ENCODE peak calls at places on chromosome X, in four cellular contexts. S, W, U and Z are unnamed samples.

GRCh38 chrX:43589735-43590515 is 66.2 kb upstream of the MAOA start:
- DNase-seq in S (peak), W (peak), U (no peak), Z (no peak)

GRCh38 chrX:25721564-25721963 is 416.6 kb upstream of the MAGEB18 start:
- DNase-seq in S (no peak), W (peak), U (no peak), Z (no peak)

GRCh38 chrX:37998586-37999267 is 7.6 kb upstream of the SYTL5 start:
- DNase-seq in S (peak), W (peak), U (no peak), Z (no peak)

GRCh38 chrX:38732866-38733265 is 68.4 kb upstream of the MID1IP1 start:
- DNase-seq in S (peak), W (no peak), U (no peak), Z (no peak)

GRCh38 chrX:70480660-70481018 is 36.0 kb downstream of the DLG3 start:
- DNase-seq in S (no peak), W (no peak), U (no peak), Z (no peak)

GRCh38 chrX:86946569-86946968 is 571.0 kb upstream of the KLHL4 start:
- DNase-seq in S (peak), W (peak), U (no peak), Z (no peak)

GRCh38 chrX:38985375-38985774 is 184.1 kb downstream of the MID1IP1 start:
- DNase-seq in S (no peak), W (peak), U (no peak), Z (no peak)

GRCh38 chrX:136271300-136271699 is 20.1 kb upstream of the MAP7D3 start:
- DNase-seq in S (no peak), W (no peak), U (no peak), Z (no peak)

GRCh38 chrX:10496345-10496965 is 123.9 kb downstream of the MID1 start:
- DNase-seq in S (peak), W (peak), U (peak), Z (peak)

GRCh38 chrX:1398431-1399340 is 6.8 kb upstream of the SLC25A6 start:
- DNase-seq in S (no peak), W (no peak), U (no peak), Z (no peak)

GRCh38 chrX:65644621-65645287 is 22.7 kb upstream of the MSN start:
- DNase-seq in S (peak), W (peak), U (peak), Z (peak)

GRCh38 chrX:70481424-70481823 is 36.8 kb downstream of the DLG3 start:
- DNase-seq in S (no peak), W (no peak), U (no peak), Z (no peak)

GRCh38 chrX:13888284-13888683 is 71.4 kb upstream of the GPM6B start:
- DNase-seq in S (no peak), W (no peak), U (no peak), Z (no peak)

GRCh38 chrX:38649227-38649626 is 87.9 kb downstream of the TSPAN7 start:
- DNase-seq in S (no peak), W (no peak), U (no peak), Z (no peak)

GRCh38 chrX:3820170-3820569 is 106.7 kb upstream of the PRKX start:
- DNase-seq in S (peak), W (peak), U (peak), Z (peak)

GRCh38 chrX:22424919-22425318 is 152.2 kb downstream of the CBLL2 start:
- DNase-seq in S (peak), W (no peak), U (no peak), Z (no peak)

GRCh38 chrX:70030242-70030823 is 19.4 kb downstream of the AWAT2 start:
- DNase-seq in S (peak), W (peak), U (no peak), Z (no peak)

GRCh38 chrX:18973527-18974192 is 10.3 kb downstream of the PHKA2 start:
- DNase-seq in S (no peak), W (peak), U (no peak), Z (no peak)

GRCh38 chrX:45164021-45164621 is 36.6 kb downstream of the DIPK2B start:
- DNase-seq in S (no peak), W (peak), U (no peak), Z (no peak)

GRCh38 chrX:1807301-1807731 is 192.5 kb downstream of the ASMT start:
- DNase-seq in S (peak), W (no peak), U (no peak), Z (no peak)

GRCh38 chrX:41922125-41922521 is 1.2 kb downstream of the CASK start:
- DNase-seq in S (peak), W (peak), U (no peak), Z (no peak)

GRCh38 chrX:25013593-25014365 is 2.0 kb downstream of the ARX start:
- DNase-seq in S (no peak), W (no peak), U (no peak), Z (no peak)

GRCh38 chrX:9688833-9689232 is 76.8 kb downstream of the GPR143 start:
- DNase-seq in S (no peak), W (no peak), U (no peak), Z (no peak)

GRCh38 chrX:23888887-23889501 is 18.7 kb downstream of the APOO start:
- DNase-seq in S (no peak), W (peak), U (no peak), Z (no peak)

GRCh38 chrX:45710081-45710801 is 509.6 kb upstream of the DIPK2B start:
- DNase-seq in S (peak), W (peak), U (peak), Z (peak)

GRCh38 chrX:72236841-72237240 is 2.0 kb downstream of the ERCC6L start:
- DNase-seq in S (no peak), W (no peak), U (no peak), Z (no peak)

GRCh38 chrX:1507511-1508463 is 29.2 kb downstream of the P2RY8 start:
- DNase-seq in S (peak), W (no peak), U (no peak), Z (no peak)

GRCh38 chrX:53163436-53163835 is 61.6 kb downstream of the KDM5C start:
- DNase-seq in S (no peak), W (no peak), U (no peak), Z (no peak)

GRCh38 chrX:97860206-97860605 is 976.5 kb downstream of the RPA4 start:
- DNase-seq in S (peak), W (no peak), U (peak), Z (no peak)

GRCh38 chrX:19879181-19879580 is 8.2 kb downstream of the SH3KBP1 start:
- DNase-seq in S (no peak), W (no peak), U (no peak), Z (no peak)

GRCh38 chrX:132953358-132953757 is 5.1 kb downstream of the HS6ST2 start:
- DNase-seq in S (no peak), W (no peak), U (no peak), Z (no peak)

GRCh38 chrX:75623535-75623934 is 100.7 kb upstream of the ZDHHC15 start:
- DNase-seq in S (no peak), W (no peak), U (no peak), Z (no peak)

GRCh38 chrX:48945517-48946348 is 11.7 kb downstream of the OTUD5 start:
- DNase-seq in S (peak), W (peak), U (peak), Z (no peak)

GRCh38 chrX:56794831-56795230 is 65.8 kb downstream of the NBDY start:
- DNase-seq in S (no peak), W (no peak), U (no peak), Z (no peak)

GRCh38 chrX:118528089-118528753 is 32.6 kb downstream of the DOCK11 start:
- DNase-seq in S (no peak), W (no peak), U (no peak), Z (no peak)

GRCh38 chrX:134683351-134683750 is 25.1 kb upstream of the PLAC1 start:
- DNase-seq in S (no peak), W (no peak), U (no peak), Z (no peak)

DNA sequence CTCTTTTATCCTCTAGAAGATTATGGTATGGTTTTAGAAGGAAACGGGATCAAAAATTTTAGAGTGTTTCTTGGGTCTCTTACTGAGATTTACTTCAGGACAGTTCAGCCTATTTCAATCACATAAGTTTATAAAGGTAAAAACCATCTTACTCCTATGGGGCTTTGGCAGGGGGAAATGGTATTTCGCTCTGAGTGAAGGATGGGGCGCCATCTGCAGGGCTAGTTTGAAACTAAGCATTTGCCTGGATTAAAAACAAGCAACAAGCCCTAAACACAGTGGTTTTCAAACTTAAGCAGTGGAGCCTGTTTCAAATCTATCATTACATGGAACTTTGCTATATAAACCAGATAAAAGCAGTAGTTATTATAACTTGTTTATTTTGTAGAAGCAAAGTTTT is 361.5 kb upstream of the FMR1 start:
- DNase-seq in S (no peak), W (no peak), U (no peak), Z (no peak)
- TF ChIP-seq CTCF in S (no peak), W (no peak), U (no peak), Z (no peak)

GRCh38 chrX:129982300-129983246 is at the start of gene BCORL1:
- DNase-seq in S (peak), W (peak), U (peak), Z (peak)

GRCh38 chrX:129980540-129981206 is 1.8 kb upstream of the BCORL1 start:
- DNase-seq in S (no peak), W (no peak), U (no peak), Z (no peak)

GRCh38 chrX:129981752-129982299 is 609 bp upstream of the BCORL1 start:
- DNase-seq in S (no peak), W (no peak), U (no peak), Z (no peak)

GRCh38 chrX:129980043-129980442 is 2.4 kb upstream of the BCORL1 start:
- DNase-seq in S (no peak), W (no peak), U (no peak), Z (no peak)

GRCh38 chrX:129981207-129981553 is 1.3 kb upstream of the BCORL1 start:
- DNase-seq in S (no peak), W (no peak), U (no peak), Z (no peak)
- H3K4me3 ChIP-seq in S (peak), W (peak), U (peak), Z (peak)

GRCh38 chrX:106863697-106864096 is 39.4 kb downstream of the RIPPLY1 start:
- DNase-seq in S (no peak), W (no peak), U (no peak), Z (no peak)

DNA sequence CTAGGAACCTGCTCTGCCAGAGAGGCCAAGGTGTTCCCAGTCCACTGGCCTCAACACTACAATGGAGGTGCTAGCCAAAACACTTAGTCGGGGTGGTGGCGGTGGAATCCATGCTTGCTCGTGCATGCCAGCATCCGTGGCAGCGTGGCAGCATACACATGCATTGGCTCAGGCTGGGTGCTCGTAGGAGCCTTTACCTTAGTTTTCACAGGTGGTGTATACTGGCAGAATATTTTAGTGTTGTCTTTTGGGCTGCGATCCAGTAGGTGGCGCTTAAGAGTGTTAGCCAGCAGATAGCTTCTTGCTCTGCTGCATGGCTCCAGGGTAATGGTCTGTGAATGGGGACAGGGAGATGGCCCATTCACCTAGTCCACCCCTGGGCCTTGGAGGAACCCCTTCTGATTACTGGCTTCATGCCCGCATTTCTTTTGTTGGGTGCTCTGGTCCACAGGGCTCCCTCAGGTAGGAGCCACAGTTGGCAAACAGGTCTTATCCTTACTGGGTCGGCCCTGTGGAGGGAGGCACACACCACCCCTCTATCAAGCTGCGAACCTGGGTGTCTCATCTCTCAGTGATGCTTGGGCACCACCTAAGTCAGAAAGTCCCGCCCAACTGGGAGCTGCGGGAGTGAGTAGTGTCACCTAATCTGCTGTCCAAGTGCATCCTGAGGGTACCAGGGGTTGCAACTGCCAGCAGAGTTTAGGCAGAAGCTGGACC is 40.0 kb downstream of the RIPPLY1 start:
- DNase-seq in S (peak), W (no peak), U (no peak), Z (no peak)
- TF ChIP-seq CTCF in S (peak), W (peak), U (peak), Z (peak)

GRCh38 chrX:115284877-115285276 is 4.6 kb upstream of the LUZP4 start:
- DNase-seq in S (no peak), W (peak), U (no peak), Z (no peak)
- H3K4me3 ChIP-seq in S (no peak), W (no peak), U (no peak), Z (no peak)

GRCh38 chrX:153637121-153638040 is 9.6 kb upstream of the DUSP9 start:
- DNase-seq in S (no peak), W (no peak), U (no peak), Z (no peak)
- TF ChIP-seq CTCF in S (no peak), W (no peak), U (no peak), Z (no peak)